ENCODE peak calls at places on chromosomes 4 and X, in four cellular contexts. U is ovary, O is sigmoid colon, V is H1. E is an unnamed sample.
A peak's percentile ranks its signal among the peaks of the same experiment; 100 is the strongest.

GRCh38 chrX:37809970-37810369 is 30.1 kb downstream of the CYBB start:
- DNase-seq in O (no peak), V (no peak), U (no peak), E (no peak)

GRCh38 chrX:150696264-150696789 is 3.1 kb downstream of the MTMR1 start:
- DNase-seq in U (no peak), O (no peak), V (no peak), E (no peak)

GRCh38 chr4:64230709-64231310 is 178.4 kb downstream of the TECRL start:
- DNase-seq in V (no peak), U (no peak), O (no peak), E (no peak)

GRCh38 chr4:180058731-180059215 is 2184.4 kb upstream of the TENM3 start:
- DNase-seq in U (no peak), V (no peak), O (no peak), E (no peak)

GRCh38 chrX:68995780-68996551 is 167.1 kb downstream of the EFNB1 start:
- DNase-seq in O (no peak), U (peak; percentile 65), V (no peak), E (no peak)

GRCh38 chrX:153474718-153475117 is 4.3 kb upstream of the HAUS7 start:
- DNase-seq in U (peak; percentile 82), O (peak; percentile 87), V (no peak), E (no peak)

GRCh38 chr4:76605099-76605563 is 170.1 kb downstream of the SHROOM3 start:
- DNase-seq in O (no peak), U (no peak), V (no peak), E (no peak)

GRCh38 chr4:137212601-137213000 is 319.7 kb downstream of the PCDH18 start:
- DNase-seq in V (no peak), O (no peak), U (no peak), E (no peak)

GRCh38 chr4:124685851-124686250 is 26.7 kb downstream of the ANKRD50 start:
- DNase-seq in V (no peak), U (no peak), O (no peak), E (no peak)

GRCh38 chr4:22348410-22348809 is 167.5 kb downstream of the ADGRA3 start:
- DNase-seq in U (no peak), O (no peak), V (no peak), E (no peak)

GRCh38 chrX:39813631-39814246 is 284.0 kb downstream of the BCOR start:
- DNase-seq in O (peak; percentile 84), V (no peak), U (peak; percentile 77), E (peak; percentile 82)

GRCh38 chr4:108651068-108651794 is 832 bp downstream of the OSTC start:
- DNase-seq in U (no peak), V (no peak), O (no peak), E (no peak)

GRCh38 chr4:1191621-1192020 is 19.2 kb upstream of the SPON2 start:
- DNase-seq in V (no peak), U (no peak), O (peak; percentile 64), E (peak; percentile 63)

GRCh38 chr4:149160370-149160769 is 655.3 kb downstream of the IQCM start:
- DNase-seq in V (no peak), O (no peak), U (no peak), E (no peak)
- TF ChIP-seq EP300 in V (no peak), O (no peak), U (no peak), E (no peak)

DNA sequence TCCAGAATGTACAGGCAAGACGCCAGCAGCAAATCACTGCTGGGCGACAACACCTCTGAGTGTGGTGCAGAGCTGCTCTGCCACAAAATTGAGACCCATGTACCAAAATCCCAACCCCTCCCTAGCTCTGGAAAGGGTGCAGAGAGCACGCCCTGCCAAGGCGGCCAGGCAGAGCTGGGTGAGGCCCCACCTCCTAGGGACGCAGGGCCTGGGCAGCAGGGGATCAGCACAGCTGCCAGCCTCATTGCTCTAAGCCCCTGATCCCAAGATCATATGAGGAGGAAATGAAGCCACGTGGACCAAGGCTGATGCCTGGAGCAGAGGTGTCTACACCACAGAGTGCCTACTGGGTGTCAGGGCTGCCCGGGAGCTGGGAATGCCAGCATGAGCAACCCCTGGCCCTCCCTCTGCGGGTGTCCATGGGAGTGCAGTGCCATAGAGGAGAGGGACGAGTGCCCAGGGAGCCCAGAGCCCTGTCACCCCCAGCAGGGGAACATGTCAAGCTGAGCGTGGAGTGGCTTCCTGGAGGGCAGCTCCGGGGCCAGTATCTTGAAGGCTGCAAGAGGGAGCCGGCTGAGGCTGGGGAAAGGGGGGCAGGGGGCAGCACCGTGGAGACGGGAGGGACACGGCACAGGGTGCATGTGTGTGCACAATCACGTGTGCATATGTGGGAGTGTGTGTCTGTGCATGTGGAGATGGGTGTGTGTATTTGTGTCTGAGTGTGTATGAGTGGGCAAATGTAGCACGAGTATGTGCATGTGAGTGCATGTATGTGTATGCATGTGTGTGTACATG is 63.9 kb upstream of the PSAPL1 start:
- DNase-seq in O (no peak), V (no peak), U (no peak), E (no peak)
- TF ChIP-seq CTCF in O (no peak), V (no peak), U (no peak), E (no peak)

DNA sequence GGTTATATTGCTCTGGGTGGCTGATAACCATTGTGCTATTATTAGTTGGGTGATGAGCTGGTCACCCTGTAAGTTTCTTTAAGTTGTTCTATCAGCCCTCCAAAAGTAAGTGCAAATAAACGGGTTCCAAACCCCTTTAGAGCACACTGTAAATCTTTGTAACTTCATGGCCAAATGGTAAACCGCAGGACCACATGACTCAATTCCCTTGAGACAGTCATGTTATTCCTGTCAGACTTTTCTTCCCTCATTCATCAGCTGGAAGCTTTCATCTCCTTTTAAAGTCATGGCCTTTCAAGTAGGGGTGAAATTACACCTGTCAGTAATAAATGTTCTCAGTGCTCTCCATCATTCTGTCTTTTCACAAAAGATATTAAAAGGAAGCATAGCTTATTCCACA is 275.3 kb downstream of the CFAP299 start:
- DNase-seq in O (no peak), V (no peak), U (no peak), E (no peak)
- TF ChIP-seq EP300 in O (no peak), V (no peak), U (no peak), E (no peak)

GRCh38 chr4:106329027-106329618 is 12.8 kb downstream of the AIMP1 start:
- DNase-seq in U (no peak), V (no peak), O (no peak), E (no peak)
- TF ChIP-seq CTCF in U (no peak), V (peak; percentile 62), O (peak; percentile 16), E (peak; percentile 39)

DNA sequence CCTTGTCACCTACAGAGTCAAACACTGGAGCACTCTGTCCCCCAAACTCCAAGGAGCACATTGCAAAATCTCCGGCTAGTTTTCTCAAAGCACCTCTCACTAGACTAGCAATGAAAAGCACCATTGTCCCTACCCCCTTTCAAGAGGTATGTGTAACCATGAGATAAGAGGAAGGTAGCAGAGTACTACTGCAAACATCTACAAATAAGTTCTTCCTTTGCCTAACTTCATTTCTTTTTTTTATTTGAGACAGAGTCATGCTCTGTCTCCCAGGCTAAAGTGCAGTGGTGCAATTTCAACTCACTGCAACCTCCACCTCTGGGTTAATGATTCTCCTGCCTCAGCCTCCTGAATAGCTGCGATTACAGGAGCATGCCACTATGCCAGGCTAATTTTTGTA is 17.7 kb downstream of the PPP4R3C start:
- DNase-seq in O (no peak), U (no peak), V (no peak), E (no peak)
- TF ChIP-seq EP300 in O (no peak), U (no peak), V (no peak), E (no peak)

GRCh38 chr4:132333723-132334045 is 815.4 kb upstream of the PCDH10 start:
- DNase-seq in V (no peak), O (no peak), U (no peak), E (no peak)

GRCh38 chr4:132330994-132331393 is 818.1 kb upstream of the PCDH10 start:
- DNase-seq in V (no peak), O (no peak), U (no peak), E (no peak)

GRCh38 chr4:132328761-132329160 is 820.3 kb upstream of the PCDH10 start:
- DNase-seq in O (no peak), U (no peak), V (no peak), E (no peak)

GRCh38 chr4:132334081-132334480 is 815.0 kb upstream of the PCDH10 start:
- DNase-seq in U (no peak), O (no peak), V (no peak), E (no peak)

DNA sequence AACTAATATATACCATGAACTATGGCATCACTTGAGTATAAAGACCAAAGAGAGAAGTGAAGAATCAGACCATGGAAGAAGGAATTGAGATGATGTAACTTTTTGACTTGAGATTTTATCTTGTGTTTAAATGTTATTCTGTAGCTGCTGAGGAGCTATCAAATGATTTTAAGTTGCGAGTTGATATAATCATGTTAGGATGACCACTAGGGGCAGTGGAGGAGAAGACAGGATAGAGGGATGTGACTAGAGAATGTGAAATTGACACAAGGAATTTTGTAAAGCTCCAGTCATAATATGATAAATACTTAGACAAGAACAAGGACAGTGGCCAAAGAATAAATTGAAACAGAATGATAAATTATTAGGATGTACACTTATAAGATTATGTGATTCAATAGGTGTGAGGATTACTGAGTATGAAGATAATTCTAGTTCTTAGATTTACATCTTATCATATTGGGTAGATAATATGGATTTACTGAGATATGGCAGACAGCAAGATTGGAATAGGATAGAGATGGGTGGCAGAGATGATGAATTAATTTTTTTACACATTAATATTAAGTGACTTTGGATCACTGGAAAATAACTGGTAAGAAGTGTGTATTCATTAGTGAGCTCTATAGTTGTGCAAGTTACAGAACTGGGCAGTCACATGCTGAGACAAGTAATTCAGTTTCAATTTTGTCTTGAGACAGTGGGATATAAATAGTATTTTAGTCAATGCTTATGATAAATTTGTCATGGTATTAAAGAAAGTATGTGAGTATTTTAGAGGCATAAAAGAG is 816.0 kb upstream of the PCDH10 start:
- DNase-seq in V (no peak), U (no peak), O (no peak), E (no peak)
- TF ChIP-seq CTCF in V (peak; percentile 41), U (no peak), O (no peak), E (no peak)

E was measured in suprapubic skin.